ENCODE peak calls at places on chromosomes 6 and 20, in six cellular contexts. J, Y, K, G, D and E are unnamed samples.

GRCh38 chr20:40744494-40745175 is 55.6 kb upstream of the MAFB start:
- DNase-seq in D (no peak), J (no peak), K (no peak), Y (no peak), G (no peak), E (no peak)

GRCh38 chr6:12182676-12183075 is 107.5 kb upstream of the EDN1 start:
- DNase-seq in Y (no peak), J (no peak), D (no peak), K (no peak), G (no peak), E (no peak)

GRCh38 chr6:164396071-164397047 is 913.0 kb downstream of the C6orf118 start:
- DNase-seq in G (no peak), Y (no peak), J (no peak), K (peak), D (no peak), E (peak)

GRCh38 chr6:39882567-39882953 is 51.7 kb downstream of the MOCS1 start:
- DNase-seq in Y (no peak), J (peak), G (no peak), K (peak), D (peak), E (no peak)

GRCh38 chr20:63165538-63166422 is 50.2 kb downstream of the YTHDF1 start:
- DNase-seq in J (no peak), Y (peak), G (no peak), D (no peak), K (no peak), E (no peak)

GRCh38 chr6:147161974-147162495 is 42.2 kb upstream of the STXBP5 start:
- DNase-seq in G (no peak), Y (no peak), J (no peak), D (no peak), K (peak), E (no peak)

GRCh38 chr20:1637226-1637625 is 17.4 kb upstream of the SIRPB1 start:
- DNase-seq in K (no peak), J (no peak), D (no peak), G (no peak), Y (no peak), E (no peak)

GRCh38 chr6:73521351-73522254 is 771 bp upstream of the EEF1A1 start:
- DNase-seq in D (no peak), Y (peak), K (peak), G (no peak), J (no peak), E (peak)

GRCh38 chr20:33005132-33005566 is 916 bp upstream of the SUN5 start:
- DNase-seq in D (no peak), Y (no peak), K (no peak), J (no peak), G (no peak), E (no peak)

GRCh38 chr6:170293881-170294755 is 3.2 kb upstream of the DLL1 start:
- DNase-seq in D (no peak), Y (no peak), G (no peak), K (no peak), J (no peak), E (peak)

GRCh38 chr6:105500693-105501092 is 97.8 kb upstream of the PREP start:
- DNase-seq in D (no peak), G (no peak), J (no peak), Y (no peak), K (no peak), E (no peak)

GRCh38 chr6:88380083-88380482 is 213.9 kb upstream of the CNR1 start:
- DNase-seq in K (peak), D (peak), G (no peak), J (peak), Y (peak), E (peak)

GRCh38 chr6:77467038-77467437 is 3.7 kb upstream of the HTR1B start:
- DNase-seq in J (no peak), Y (no peak), K (no peak), D (no peak), G (no peak), E (no peak)

GRCh38 chr20:3262566-3262965 is 23.6 kb upstream of the SLC4A11 start:
- DNase-seq in J (no peak), D (no peak), Y (no peak), G (no peak), K (peak), E (no peak)

GRCh38 chr20:63100926-63101699 is 94.3 kb upstream of the BHLHE23 start:
- DNase-seq in J (no peak), Y (peak), D (no peak), G (peak), K (no peak), E (peak)

GRCh38 chr20:17225891-17226409 is 890 bp upstream of the PCSK2 start:
- DNase-seq in K (no peak), Y (peak), J (no peak), G (no peak), D (peak), E (peak)

GRCh38 chr6:100283288-100283687 is 181.4 kb downstream of the SIM1 start:
- DNase-seq in D (no peak), Y (no peak), K (peak), J (no peak), G (no peak), E (no peak)

GRCh38 chr6:99612551-99613397 is 6.1 kb downstream of the PRDM13 start:
- DNase-seq in Y (peak), J (no peak), D (no peak), G (no peak), K (no peak), E (no peak)

GRCh38 chr6:26240981-26241770 is 123.8 kb upstream of the BTN3A2 start:
- DNase-seq in G (no peak), D (peak), J (no peak), Y (peak), K (no peak), E (no peak)
- H3K4me3 ChIP-seq in G (peak), D (no peak), J (peak), Y (peak), K (peak), E (peak)

DNA sequence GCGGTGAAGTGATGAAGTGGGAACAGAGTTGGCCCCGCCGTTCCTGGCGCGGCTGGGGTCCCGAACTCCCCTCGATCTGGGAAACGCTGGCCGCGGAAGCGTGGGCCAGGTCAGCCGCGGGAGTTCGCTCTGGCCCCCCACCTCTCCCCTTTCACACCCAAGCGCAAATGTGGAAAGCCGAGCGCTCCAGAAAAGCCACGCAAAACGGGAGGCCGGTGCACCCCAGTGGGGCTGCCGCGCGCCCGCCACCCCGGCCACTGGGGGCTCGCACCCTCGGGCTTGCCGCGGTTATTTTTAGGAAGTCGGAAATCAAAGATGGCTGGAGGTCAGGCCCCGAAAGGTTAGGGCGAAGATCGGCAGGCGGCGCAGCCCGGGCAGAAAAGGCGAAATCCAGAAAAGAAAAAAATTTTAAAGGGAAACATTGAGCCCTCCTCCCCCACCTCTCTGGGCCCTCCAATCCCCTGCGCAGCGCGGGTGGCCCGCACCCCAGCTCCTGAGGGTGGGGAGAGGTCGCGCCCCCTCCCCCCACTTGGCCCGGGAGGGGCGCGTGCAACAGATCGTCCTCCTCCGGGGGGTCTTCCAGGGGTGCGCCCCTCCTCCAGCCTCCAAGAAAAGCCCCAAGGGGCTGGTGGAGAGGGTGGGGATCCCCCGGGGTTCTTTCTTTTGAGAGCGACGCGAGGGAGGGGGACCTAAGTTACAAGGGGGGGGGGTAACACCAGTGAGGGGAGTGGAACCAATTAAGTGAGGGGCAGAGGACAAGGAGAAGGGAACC is 915 bp downstream of the SALL4 start:
- DNase-seq in G (no peak), J (no peak), Y (no peak), D (no peak), K (no peak), E (no peak)
- TF ChIP-seq CTCF in G (no peak), J (no peak), Y (no peak), D (no peak), K (no peak), E (no peak)

DNA sequence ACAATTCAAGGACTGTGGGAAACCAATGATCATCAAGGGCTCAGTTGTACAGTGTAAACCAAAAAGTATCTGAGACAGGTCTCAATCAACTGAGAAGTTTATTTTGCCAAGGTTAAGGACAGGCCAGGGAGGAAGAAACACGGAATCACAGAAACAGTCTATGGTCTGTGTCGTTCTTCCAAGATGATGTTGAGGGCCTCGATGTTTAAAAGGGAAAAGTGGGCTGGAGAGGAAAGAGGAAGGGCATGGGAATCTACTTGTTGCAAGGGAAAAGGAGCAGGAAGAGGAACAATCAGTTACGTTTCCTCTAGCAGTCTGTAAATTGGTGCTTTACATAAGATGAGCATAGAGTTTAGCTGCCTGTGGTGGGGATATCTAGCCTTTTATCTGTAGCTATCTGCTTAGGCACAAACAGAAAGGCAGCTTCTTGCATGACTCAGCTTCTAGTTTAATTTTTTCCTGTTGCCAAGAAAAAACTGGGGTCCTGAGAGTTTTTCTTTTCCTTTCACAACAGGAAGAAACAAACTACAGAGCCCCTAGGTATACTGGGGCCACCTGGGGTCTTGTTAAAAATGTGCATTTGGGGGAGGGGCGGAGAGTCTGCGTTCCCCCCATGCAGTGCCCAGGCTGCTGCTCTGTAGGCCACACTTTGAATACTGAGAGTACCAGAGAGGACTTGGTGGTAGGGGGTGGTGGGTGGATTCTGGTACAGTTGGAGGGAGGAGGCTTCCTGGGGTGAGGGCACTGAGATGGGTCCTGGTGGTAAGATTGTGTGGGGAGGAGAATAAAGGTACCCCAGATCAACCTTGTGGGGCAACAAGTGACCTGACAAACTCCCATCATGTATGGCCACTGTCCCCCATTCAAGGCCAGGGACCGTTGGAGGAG is 35.3 kb upstream of the EZR start:
- DNase-seq in Y (no peak), J (no peak), D (no peak), G (no peak), K (peak), E (no peak)
- H3K4me3 ChIP-seq in Y (no peak), J (no peak), D (no peak), G (peak), K (no peak), E (no peak)

DNA sequence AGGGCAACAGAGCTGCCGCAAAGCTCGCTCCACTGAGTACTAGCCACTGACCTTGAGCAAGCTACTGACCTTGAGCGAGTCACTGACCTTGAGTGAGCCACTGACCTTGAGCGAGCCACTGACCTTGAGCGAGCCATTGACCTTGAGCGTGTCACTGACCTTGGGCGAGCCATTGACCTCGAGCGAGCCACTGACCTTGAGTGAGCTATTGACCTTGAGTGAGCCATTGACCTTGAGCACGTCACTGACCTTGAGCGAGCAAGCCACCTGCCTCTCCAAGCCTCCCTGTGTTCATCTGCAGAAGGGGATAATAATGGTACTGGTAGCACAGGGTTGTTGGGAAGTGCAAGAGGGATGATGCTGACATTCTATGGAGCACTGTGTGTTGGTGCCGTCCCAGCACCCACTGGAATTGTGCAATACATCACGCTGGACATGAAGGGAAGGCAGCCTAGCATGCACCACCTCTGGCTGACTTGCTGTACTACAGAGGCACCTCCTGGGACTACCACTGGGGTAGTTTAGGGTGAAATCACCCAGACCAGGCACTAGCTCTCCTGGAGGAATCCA is 60.2 kb downstream of the CTCFL start:
- DNase-seq in G (peak), K (peak), D (peak), Y (no peak), J (no peak), E (no peak)
- TF ChIP-seq CTCF in G (no peak), K (peak), D (peak), Y (peak), J (no peak), E (no peak)

DNA sequence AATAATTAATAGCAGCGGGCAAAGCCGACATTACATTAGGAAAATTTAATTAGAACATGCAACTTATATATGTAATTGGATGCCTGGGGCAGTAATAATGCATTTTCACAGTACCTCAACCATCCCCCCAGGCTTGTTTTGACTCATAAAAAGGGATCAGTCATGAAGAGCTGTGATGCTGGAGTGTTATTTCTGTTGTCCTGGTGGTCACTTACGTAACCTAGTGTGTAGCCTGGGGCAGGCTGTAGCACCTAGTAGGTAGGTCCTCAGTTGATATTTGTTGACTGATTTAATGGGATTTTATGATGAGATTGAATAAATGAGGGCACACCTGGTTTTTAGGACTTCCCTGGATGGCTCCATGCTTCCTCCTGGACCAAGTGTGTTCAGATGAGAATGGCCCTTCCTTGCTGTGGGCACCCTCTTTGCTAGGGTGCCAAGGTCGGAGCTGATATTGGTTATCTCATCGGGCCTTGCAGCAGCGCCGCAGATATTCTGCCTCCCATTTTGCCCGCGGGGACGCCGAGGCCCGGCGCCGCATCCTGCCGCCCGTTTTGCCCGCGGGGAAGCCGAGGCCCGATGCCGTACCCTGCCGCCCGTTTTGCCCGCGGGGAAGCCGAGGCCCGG is 128.8 kb downstream of the CDH26 start:
- DNase-seq in K (no peak), J (no peak), G (no peak), D (no peak), Y (no peak), E (no peak)
- H3K4me3 ChIP-seq in K (no peak), J (peak), G (no peak), D (no peak), Y (no peak), E (peak)

GRCh38 chr6:122956376-122956775 is 39.7 kb upstream of the CLVS2 start:
- DNase-seq in J (no peak), D (no peak), Y (peak), G (no peak), K (no peak), E (no peak)
- TF ChIP-seq CTCF in J (no peak), D (no peak), Y (no peak), G (no peak), K (no peak), E (no peak)

GRCh38 chr20:8854566-8854965 is 214.3 kb upstream of the PLCB4 start:
- DNase-seq in G (no peak), J (no peak), D (peak), K (peak), Y (peak), E (peak)
- H3K4me3 ChIP-seq in G (no peak), J (peak), D (no peak), K (peak), Y (no peak), E (peak)